ENCODE peak calls at places on chromosomes 11 and 22, in seven cellular contexts. T is heart right ventricle; V is WTC11; Y is CD4-positive, alpha-beta T cell; E is activated T-helper 9 cell treated with anti-CD3 and anti-CD28 coated beads, Interleukin-2, amount 50 U/mL, for 16 hours; F is RWPE1; S is effector memory CD8-positive, alpha-beta T cell. Z is an unnamed sample.

GRCh38 chr22:42313804-42314581 is 43.5 kb upstream of the TCF20 start:
- DNase-seq in V (peak), Y (peak), E (no peak), T (peak), F (peak), S (no peak), Z (peak)

GRCh38 chr11:64559351-64560138 is 31.5 kb upstream of the SLC22A12 start:
- DNase-seq in T (no peak), E (no peak), Y (no peak), F (no peak), S (no peak), V (peak), Z (peak)

GRCh38 chr22:44609589-44609988 is 92.4 kb upstream of the PRR5 start:
- DNase-seq in S (no peak), E (no peak), V (no peak), Y (no peak), T (no peak), F (no peak), Z (no peak)

GRCh38 chr11:38143852-38144251 is 1545.8 kb upstream of the RAG2 start:
- DNase-seq in Y (no peak), E (no peak), S (no peak), F (no peak), V (no peak), T (no peak), Z (no peak)

GRCh38 chr22:27238935-27239510 is 562.5 kb downstream of the MN1 start:
- DNase-seq in T (peak), E (no peak), Y (no peak), F (peak), S (no peak), V (no peak), Z (peak)

GRCh38 chr11:70111269-70112016 is 33.3 kb downstream of the ANO1 start:
- DNase-seq in E (no peak), S (no peak), Y (no peak), T (peak), V (peak), F (no peak), Z (peak)

GRCh38 chr11:76096552-76096951 is 109.8 kb downstream of the WNT11 start:
- DNase-seq in F (no peak), T (no peak), E (no peak), Y (no peak), V (no peak), S (no peak), Z (peak)

GRCh38 chr22:41518048-41518347 is 26.3 kb downstream of the POLR3H start:
- DNase-seq in V (no peak), E (no peak), S (no peak), Y (no peak), T (no peak), F (no peak), Z (no peak)

GRCh38 chr11:10441652-10442503 is 13.2 kb upstream of the AMPD3 start:
- DNase-seq in Y (no peak), F (no peak), T (no peak), S (no peak), V (no peak), E (no peak), Z (no peak)

GRCh38 chr11:125404136-125404810 is 91.8 kb downstream of the FEZ1 start:
- DNase-seq in T (no peak), Y (no peak), F (no peak), S (no peak), E (no peak), V (peak), Z (peak)

GRCh38 chr11:115616941-115617340 is 112.7 kb upstream of the CADM1 start:
- DNase-seq in V (no peak), T (peak), S (no peak), E (no peak), Y (no peak), F (no peak), Z (no peak)

GRCh38 chr11:17472467-17472866 is 4.2 kb downstream of the ABCC8 start:
- DNase-seq in V (no peak), E (no peak), F (no peak), T (no peak), Y (no peak), S (no peak), Z (peak)

GRCh38 chr11:79055866-79056632 is 384.8 kb downstream of the TENM4 start:
- DNase-seq in Y (no peak), E (no peak), F (no peak), S (no peak), V (no peak), T (no peak), Z (no peak)

GRCh38 chr11:47396049-47396320 is 12.4 kb upstream of the SLC39A13 start:
- DNase-seq in F (no peak), T (no peak), V (no peak), E (no peak), Y (no peak), S (no peak), Z (no peak)

GRCh38 chr11:108965602-108966001 is 300.7 kb downstream of the DDX10 start:
- DNase-seq in F (no peak), Y (no peak), E (no peak), V (no peak), T (no peak), S (no peak), Z (no peak)

GRCh38 chr11:83933008-83933407 is 646.8 kb upstream of the CCDC90B start:
- DNase-seq in F (no peak), E (no peak), T (no peak), S (no peak), V (no peak), Y (no peak), Z (no peak)

GRCh38 chr11:57303280-57303989 is 21.3 kb downstream of the TNKS1BP1 start:
- DNase-seq in S (no peak), E (no peak), T (no peak), V (no peak), F (no peak), Y (no peak), Z (no peak)

GRCh38 chr22:26968873-26969272 is 311.5 kb downstream of the MIAT start:
- DNase-seq in T (no peak), F (no peak), V (no peak), S (no peak), Y (no peak), E (no peak), Z (no peak)

GRCh38 chr22:37547249-37547741 is 13.0 kb upstream of the CDC42EP1 start:
- DNase-seq in E (no peak), F (no peak), T (no peak), S (no peak), Y (no peak), V (no peak), Z (no peak)

GRCh38 chr11:77559686-77560425 is 29.9 kb upstream of the AQP11 start:
- DNase-seq in V (no peak), S (no peak), E (no peak), F (peak), T (no peak), Y (no peak), Z (no peak)

GRCh38 chr11:124482362-124483147 is 37.1 kb upstream of the OR8B8 start:
- DNase-seq in F (peak), S (no peak), Y (no peak), E (no peak), V (no peak), T (no peak), Z (peak)